ENCODE peak calls at places on chromosomes 4 and X, in nine cellular contexts. One of them, this sample, is unnamed.
A peak's percentile ranks its signal among the peaks of the same experiment; 100 is the strongest.

GRCh38 chr4:130985371-130985770 is 1889.4 kb downstream of the C4orf33 start:
- DNase-seq in left ventricle myocardium inferior: no peak
- DNase-seq in foreskin fibroblast: no peak
- DNase-seq in ovary: no peak
- DNase-seq in colonic mucosa: no peak
- DNase-seq in stomach: no peak
- DNase-seq in lung: no peak
- DNase-seq in psoas muscle: no peak
- DNase-seq in uterus: no peak
- DNase-seq in this sample: no peak

GRCh38 chrX:9293051-9293496 is 171.8 kb upstream of the TBL1X start:
- DNase-seq in colonic mucosa: no peak
- DNase-seq in psoas muscle: no peak
- DNase-seq in ovary: no peak
- DNase-seq in left ventricle myocardium inferior: no peak
- DNase-seq in uterus: no peak
- DNase-seq in stomach: no peak
- DNase-seq in foreskin fibroblast: no peak
- DNase-seq in lung: no peak
- DNase-seq in this sample: no peak

GRCh38 chrX:109268340-109268739 is 213.5 kb downstream of the GUCY2F start:
- DNase-seq in ovary: no peak
- DNase-seq in psoas muscle: no peak
- DNase-seq in stomach: no peak
- DNase-seq in colonic mucosa: no peak
- DNase-seq in lung: no peak
- DNase-seq in uterus: no peak
- DNase-seq in foreskin fibroblast: no peak
- DNase-seq in left ventricle myocardium inferior: no peak
- DNase-seq in this sample: no peak

GRCh38 chrX:45775462-45775861 is 574.8 kb upstream of the DIPK2B start:
- DNase-seq in foreskin fibroblast: peak; percentile 89
- DNase-seq in psoas muscle: no peak
- DNase-seq in colonic mucosa: no peak
- DNase-seq in uterus: no peak
- DNase-seq in left ventricle myocardium inferior: no peak
- DNase-seq in stomach: no peak
- DNase-seq in lung: no peak
- DNase-seq in ovary: no peak
- DNase-seq in this sample: no peak

GRCh38 chr4:57191523-57192034 is 81.4 kb upstream of the IGFBP7 start:
- DNase-seq in foreskin fibroblast: no peak
- DNase-seq in psoas muscle: no peak
- DNase-seq in lung: no peak
- DNase-seq in left ventricle myocardium inferior: no peak
- DNase-seq in stomach: no peak
- DNase-seq in colonic mucosa: peak; percentile 37
- DNase-seq in uterus: no peak
- DNase-seq in ovary: no peak
- DNase-seq in this sample: no peak

GRCh38 chr4:78644744-78645330 is 93.3 kb downstream of the ANXA3 start:
- DNase-seq in ovary: peak; percentile 33
- DNase-seq in left ventricle myocardium inferior: peak; percentile 50
- DNase-seq in stomach: peak; percentile 63
- DNase-seq in psoas muscle: peak; percentile 57
- DNase-seq in lung: peak; percentile 49
- DNase-seq in colonic mucosa: peak; percentile 76
- DNase-seq in uterus: peak; percentile 47
- DNase-seq in foreskin fibroblast: peak; percentile 87
- DNase-seq in this sample: no peak

GRCh38 chr4:121783210-121783609 is 17.9 kb upstream of the EXOSC9 start:
- DNase-seq in left ventricle myocardium inferior: no peak
- DNase-seq in psoas muscle: no peak
- DNase-seq in uterus: no peak
- DNase-seq in lung: no peak
- DNase-seq in stomach: no peak
- DNase-seq in colonic mucosa: no peak
- DNase-seq in ovary: no peak
- DNase-seq in foreskin fibroblast: no peak
- DNase-seq in this sample: no peak

GRCh38 chr4:116401293-116401692 is 684.1 kb downstream of the TRAM1L1 start:
- DNase-seq in stomach: no peak
- DNase-seq in lung: no peak
- DNase-seq in psoas muscle: no peak
- DNase-seq in ovary: no peak
- DNase-seq in left ventricle myocardium inferior: no peak
- DNase-seq in foreskin fibroblast: no peak
- DNase-seq in uterus: no peak
- DNase-seq in colonic mucosa: no peak
- DNase-seq in this sample: peak; percentile 16

GRCh38 chr4:168515222-168516011 is 18.6 kb downstream of the PALLD start:
- DNase-seq in foreskin fibroblast: no peak
- DNase-seq in psoas muscle: no peak
- DNase-seq in colonic mucosa: no peak
- DNase-seq in ovary: no peak
- DNase-seq in stomach: peak; percentile 74
- DNase-seq in uterus: no peak
- DNase-seq in lung: no peak
- DNase-seq in left ventricle myocardium inferior: peak; percentile 41
- DNase-seq in this sample: no peak

GRCh38 chr4:118894034-118894433 is 5.4 kb downstream of the SYNPO2 start:
- DNase-seq in uterus: no peak
- DNase-seq in left ventricle myocardium inferior: no peak
- DNase-seq in colonic mucosa: no peak
- DNase-seq in foreskin fibroblast: no peak
- DNase-seq in stomach: no peak
- DNase-seq in lung: no peak
- DNase-seq in ovary: no peak
- DNase-seq in psoas muscle: no peak
- DNase-seq in this sample: no peak
- H3K4me3 ChIP-seq in uterus: peak overlapping the region; percentile 20
- H3K4me3 ChIP-seq in left ventricle myocardium inferior: peak overlapping the region; percentile 72
- H3K4me3 ChIP-seq in colonic mucosa: no peak overlapping the region
- H3K4me3 ChIP-seq in foreskin fibroblast: no peak overlapping the region
- H3K4me3 ChIP-seq in stomach: no peak overlapping the region
- H3K4me3 ChIP-seq in lung: no peak overlapping the region
- H3K4me3 ChIP-seq in ovary: no peak overlapping the region
- H3K4me3 ChIP-seq in psoas muscle: peak overlapping the region; percentile 75
- H3K4me3 ChIP-seq in this sample: no peak overlapping the region

DNA sequence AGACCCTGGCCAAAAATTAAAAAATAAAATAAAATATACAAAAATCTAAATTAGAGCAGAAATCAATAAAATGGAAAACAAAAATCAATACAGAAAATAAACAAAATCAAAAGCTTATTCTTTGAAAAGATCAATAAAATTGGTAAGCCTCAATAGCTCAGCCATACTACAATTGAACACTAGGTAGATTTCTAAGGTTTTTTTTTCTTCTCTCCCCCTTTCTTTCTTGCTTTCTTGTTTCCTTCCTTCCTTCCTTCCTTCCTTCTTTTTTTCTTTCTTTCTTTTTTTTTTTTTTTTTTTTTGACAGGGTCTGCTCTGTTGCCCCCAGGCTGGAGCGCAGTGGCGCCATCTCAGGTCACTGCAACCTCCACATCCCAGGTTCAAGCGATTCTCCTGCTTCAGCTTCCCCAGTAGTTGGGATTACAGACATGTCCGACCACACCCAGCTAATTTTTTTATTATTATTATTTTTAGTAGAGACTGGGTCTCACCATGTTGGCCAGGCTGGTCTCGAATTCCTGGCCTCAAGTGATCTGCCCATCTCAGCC is 23.4 kb upstream of the PPP3CA start:
- DNase-seq in uterus: no peak
- DNase-seq in colonic mucosa: no peak
- DNase-seq in left ventricle myocardium inferior: no peak
- DNase-seq in psoas muscle: no peak
- DNase-seq in lung: no peak
- DNase-seq in stomach: no peak
- DNase-seq in foreskin fibroblast: no peak
- DNase-seq in ovary: no peak
- DNase-seq in this sample: no peak
- TF ChIP-seq CTCF in uterus: no peak
- TF ChIP-seq CTCF in colonic mucosa: no peak
- TF ChIP-seq CTCF in left ventricle myocardium inferior: no peak
- TF ChIP-seq CTCF in psoas muscle: no peak
- TF ChIP-seq CTCF in lung: no peak
- TF ChIP-seq CTCF in stomach: no peak
- TF ChIP-seq CTCF in foreskin fibroblast: no peak
- TF ChIP-seq CTCF in ovary: no peak
- TF ChIP-seq CTCF in this sample: no peak

DNA sequence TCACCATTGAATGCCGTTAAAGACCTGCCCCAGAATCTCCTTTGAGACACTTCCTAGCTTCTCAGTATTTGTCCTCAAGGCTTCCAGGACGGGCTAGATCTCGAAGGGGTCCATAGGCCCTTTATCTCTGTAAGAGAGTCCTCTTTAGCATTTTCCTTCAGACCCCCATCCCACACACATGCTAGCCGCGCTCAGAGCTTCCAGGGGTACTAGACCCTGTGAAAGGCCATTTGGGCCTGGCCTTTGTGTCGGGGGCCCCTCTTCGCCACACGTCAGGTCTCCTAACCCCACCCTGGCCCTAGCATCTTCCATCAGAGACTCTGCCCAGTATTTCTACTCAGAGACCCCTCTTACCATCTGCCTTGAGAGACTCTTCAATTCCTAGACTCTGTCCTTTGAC is 759 bp downstream of the UBA1 start:
- DNase-seq in foreskin fibroblast: no peak
- DNase-seq in left ventricle myocardium inferior: no peak
- DNase-seq in uterus: no peak
- DNase-seq in ovary: no peak
- DNase-seq in lung: no peak
- DNase-seq in stomach: no peak
- DNase-seq in colonic mucosa: no peak
- DNase-seq in psoas muscle: peak; percentile 47
- DNase-seq in this sample: no peak
- H3K4me3 ChIP-seq in foreskin fibroblast: peak overlapping the region; percentile 79
- H3K4me3 ChIP-seq in left ventricle myocardium inferior: peak overlapping the region; percentile 82
- H3K4me3 ChIP-seq in uterus: peak overlapping the region; percentile 90
- H3K4me3 ChIP-seq in ovary: peak overlapping the region; percentile 94
- H3K4me3 ChIP-seq in lung: peak overlapping the region; percentile 93
- H3K4me3 ChIP-seq in stomach: peak overlapping the region; percentile 51
- H3K4me3 ChIP-seq in colonic mucosa: peak overlapping the region; percentile 82
- H3K4me3 ChIP-seq in psoas muscle: peak overlapping the region; percentile 83
- H3K4me3 ChIP-seq in this sample: peak overlapping the region; percentile 77

GRCh38 chr4:23969635-23970034 is 79.8 kb upstream of the PPARGC1A start:
- DNase-seq in stomach: no peak
- DNase-seq in psoas muscle: no peak
- DNase-seq in foreskin fibroblast: peak; percentile 30
- DNase-seq in uterus: no peak
- DNase-seq in left ventricle myocardium inferior: no peak
- DNase-seq in lung: no peak
- DNase-seq in ovary: no peak
- DNase-seq in colonic mucosa: no peak
- DNase-seq in this sample: no peak

GRCh38 chr4:23962462-23962861 is 72.6 kb upstream of the PPARGC1A start:
- DNase-seq in stomach: peak; percentile 33
- DNase-seq in lung: no peak
- DNase-seq in colonic mucosa: no peak
- DNase-seq in psoas muscle: no peak
- DNase-seq in uterus: no peak
- DNase-seq in ovary: no peak
- DNase-seq in left ventricle myocardium inferior: no peak
- DNase-seq in foreskin fibroblast: no peak
- DNase-seq in this sample: no peak

GRCh38 chr4:23970193-23970850 is 80.5 kb upstream of the PPARGC1A start:
- DNase-seq in foreskin fibroblast: peak; percentile 67
- DNase-seq in colonic mucosa: no peak
- DNase-seq in left ventricle myocardium inferior: no peak
- DNase-seq in stomach: no peak
- DNase-seq in psoas muscle: no peak
- DNase-seq in uterus: no peak
- DNase-seq in ovary: no peak
- DNase-seq in lung: no peak
- DNase-seq in this sample: no peak

GRCh38 chr4:23967281-23967680 is 77.4 kb upstream of the PPARGC1A start:
- DNase-seq in foreskin fibroblast: no peak
- DNase-seq in uterus: no peak
- DNase-seq in ovary: no peak
- DNase-seq in colonic mucosa: no peak
- DNase-seq in psoas muscle: no peak
- DNase-seq in lung: no peak
- DNase-seq in stomach: no peak
- DNase-seq in left ventricle myocardium inferior: no peak
- DNase-seq in this sample: no peak

DNA sequence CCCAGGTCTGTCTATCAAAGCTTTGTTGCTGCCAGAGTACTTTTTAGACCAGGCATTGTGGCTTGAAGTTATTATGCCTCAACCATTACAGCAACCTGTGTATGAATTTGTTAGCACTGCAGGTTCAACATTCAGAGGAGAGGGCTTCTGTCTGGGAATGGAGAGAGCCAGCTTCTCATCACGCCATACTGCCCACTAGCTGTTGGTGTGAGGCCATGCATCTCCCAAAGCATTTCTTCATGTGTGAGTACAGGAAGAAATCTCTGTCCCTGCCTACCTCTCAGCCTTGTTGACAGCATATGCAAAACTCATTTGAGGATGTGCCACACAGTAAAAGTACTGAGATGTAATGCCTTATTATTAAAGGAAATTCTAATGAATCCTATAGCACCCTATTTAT is 76.9 kb upstream of the PPARGC1A start:
- DNase-seq in uterus: no peak
- DNase-seq in stomach: no peak
- DNase-seq in foreskin fibroblast: no peak
- DNase-seq in psoas muscle: no peak
- DNase-seq in colonic mucosa: no peak
- DNase-seq in ovary: no peak
- DNase-seq in lung: no peak
- DNase-seq in left ventricle myocardium inferior: no peak
- DNase-seq in this sample: no peak
- TF ChIP-seq CTCF in uterus: no peak
- TF ChIP-seq CTCF in stomach: no peak
- TF ChIP-seq CTCF in foreskin fibroblast: peak; percentile 29
- TF ChIP-seq CTCF in psoas muscle: peak; percentile 30
- TF ChIP-seq CTCF in colonic mucosa: peak; percentile 24
- TF ChIP-seq CTCF in ovary: no peak
- TF ChIP-seq CTCF in lung: no peak
- TF ChIP-seq CTCF in left ventricle myocardium inferior: peak; percentile 43
- TF ChIP-seq CTCF in this sample: peak; percentile 68

DNA sequence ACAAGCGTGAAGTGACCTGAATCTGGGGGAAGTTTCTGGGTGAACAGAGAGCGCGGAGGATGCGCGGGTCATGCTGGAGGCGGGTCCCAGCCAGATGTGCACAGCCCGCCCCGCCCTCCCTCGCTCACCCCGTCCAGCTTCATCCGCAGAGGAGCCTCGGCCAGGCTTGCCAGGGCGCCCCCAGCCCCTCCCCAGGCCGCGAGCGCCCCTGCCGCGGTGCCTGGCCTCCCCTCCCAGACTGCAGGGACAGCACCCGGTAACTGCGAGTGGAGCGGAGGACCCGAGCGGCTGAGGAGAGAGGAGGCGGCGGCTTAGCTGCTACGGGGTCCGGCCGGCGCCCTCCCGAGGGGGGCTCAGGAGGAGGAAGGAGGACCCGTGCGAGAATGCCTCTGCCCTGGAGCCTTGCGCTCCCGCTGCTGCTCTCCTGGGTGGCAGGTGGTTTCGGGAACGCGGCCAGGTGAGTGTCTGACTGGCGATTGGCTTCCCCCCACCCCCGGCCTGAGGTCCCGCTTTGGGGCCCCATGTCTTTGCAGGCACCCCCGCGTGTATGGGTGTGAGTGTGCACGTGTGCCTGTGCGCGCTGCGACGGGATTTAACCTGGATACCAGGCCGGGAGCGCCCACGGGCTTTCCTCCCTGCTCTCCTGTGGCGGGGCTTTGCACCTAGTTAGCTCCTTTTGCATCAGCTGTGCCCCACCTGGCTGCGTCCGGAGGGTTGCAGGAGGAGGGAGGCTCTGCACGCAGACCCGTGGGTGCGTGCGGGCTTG is at the start of gene EGFL6:
- DNase-seq in stomach: no peak
- DNase-seq in colonic mucosa: no peak
- DNase-seq in lung: no peak
- DNase-seq in psoas muscle: no peak
- DNase-seq in uterus: no peak
- DNase-seq in ovary: no peak
- DNase-seq in left ventricle myocardium inferior: no peak
- DNase-seq in foreskin fibroblast: no peak
- DNase-seq in this sample: no peak
- H3K4me3 ChIP-seq in stomach: peak within 1 kb of the TSS; percentile 23
- H3K4me3 ChIP-seq in colonic mucosa: no peak within 1 kb of the TSS
- H3K4me3 ChIP-seq in lung: peak within 1 kb of the TSS; percentile 1
- H3K4me3 ChIP-seq in psoas muscle: no peak within 1 kb of the TSS
- H3K4me3 ChIP-seq in uterus: no peak within 1 kb of the TSS
- H3K4me3 ChIP-seq in ovary: no peak within 1 kb of the TSS
- H3K4me3 ChIP-seq in left ventricle myocardium inferior: peak within 1 kb of the TSS; percentile 27
- H3K4me3 ChIP-seq in foreskin fibroblast: peak within 1 kb of the TSS; percentile 44
- H3K4me3 ChIP-seq in this sample: no peak within 1 kb of the TSS

This sample was measured in epithelial cell of proximal tubule.